ENCODE peak calls at places on chromosomes 4 and X, in four cellular contexts. Z, Y, O and I are unnamed samples.

GRCh38 chr4:9949573-9949972 is 71.7 kb downstream of the SLC2A9 start:
- DNase-seq in Z (no peak), Y (no peak), O (no peak), I (no peak)

GRCh38 chrX:83845397-83845796 is 15.5 kb upstream of the CYLC1 start:
- DNase-seq in Z (peak), Y (peak), O (peak), I (peak)

GRCh38 chr4:14396183-14396582 is 606.1 kb upstream of the CPEB2 start:
- DNase-seq in Z (peak), Y (no peak), O (no peak), I (no peak)

GRCh38 chr4:53500552-53500951 is 90.7 kb downstream of the LNX1 start:
- DNase-seq in Z (no peak), Y (no peak), O (no peak), I (no peak)

GRCh38 chrX:140151316-140151715 is 186.0 kb upstream of the CXorf66 start:
- DNase-seq in Z (peak), Y (no peak), O (no peak), I (no peak)

GRCh38 chrX:39757971-39758370 is 339.8 kb downstream of the BCOR start:
- DNase-seq in Z (no peak), Y (no peak), O (peak), I (no peak)

GRCh38 chrX:7168366-7168765 is 20.4 kb upstream of the PUDP start:
- DNase-seq in Z (no peak), Y (no peak), O (peak), I (no peak)

GRCh38 chr4:98864560-98864959 is 64.4 kb downstream of the EIF4E start:
- DNase-seq in Z (peak), Y (peak), O (no peak), I (no peak)

GRCh38 chr4:3292571-3293409 is at the start of gene RGS12:
- DNase-seq in Z (peak), Y (peak), O (peak), I (peak)

GRCh38 chr4:73064536-73064935 is 5.0 kb downstream of the COX18 start:
- DNase-seq in Z (no peak), Y (no peak), O (peak), I (no peak)

GRCh38 chr4:10001757-10002156 is 19.5 kb downstream of the SLC2A9 start:
- DNase-seq in Z (no peak), Y (no peak), O (no peak), I (no peak)

GRCh38 chr4:87006531-87007344 is 71.9 kb downstream of the AFF1 start:
- DNase-seq in Z (peak), Y (peak), O (peak), I (peak)

GRCh38 chrX:103393487-103393886 is 17.1 kb downstream of the BEX3 start:
- DNase-seq in Z (no peak), Y (no peak), O (no peak), I (no peak)

GRCh38 chr4:85780664-85781063 is 305.7 kb downstream of the ARHGAP24 start:
- DNase-seq in Z (no peak), Y (no peak), O (peak), I (no peak)

GRCh38 chrX:54386314-54386713 is 28.5 kb upstream of the WNK3 start:
- DNase-seq in Z (peak), Y (no peak), O (no peak), I (no peak)

GRCh38 chrX:56763556-56764152 is 34.6 kb downstream of the NBDY start:
- DNase-seq in Z (no peak), Y (no peak), O (peak), I (no peak)

GRCh38 chr4:110197421-110198398 is 705 bp downstream of the ELOVL6 start:
- DNase-seq in Z (peak), Y (no peak), O (peak), I (peak)

GRCh38 chr4:80186666-80187065 is 10.6 kb upstream of the PRDM8 start:
- DNase-seq in Z (no peak), Y (no peak), O (no peak), I (no peak)

GRCh38 chrX:136112781-136113180 is 34.6 kb upstream of the FHL1 start:
- DNase-seq in Z (no peak), Y (no peak), O (no peak), I (peak)

GRCh38 chr4:24279911-24280375 is 304.4 kb downstream of the DHX15 start:
- DNase-seq in Z (no peak), Y (no peak), O (no peak), I (no peak)

GRCh38 chr4:14169460-14169859 is 541.9 kb upstream of the BOD1L1 start:
- DNase-seq in Z (peak), Y (no peak), O (peak), I (peak)

GRCh38 chr4:8307126-8307525 is 37.6 kb downstream of the HTRA3 start:
- DNase-seq in Z (no peak), Y (no peak), O (no peak), I (no peak)

GRCh38 chr4:1676605-1677525 is 7.2 kb downstream of the FAM53A start:
- DNase-seq in Z (no peak), Y (no peak), O (no peak), I (no peak)

GRCh38 chr4:73607375-73608026 is 12.7 kb downstream of the RASSF6 start:
- DNase-seq in Z (peak), Y (no peak), O (no peak), I (no peak)

GRCh38 chr4:94407846-94408245 is 43.9 kb upstream of the PDLIM5 start:
- DNase-seq in Z (no peak), Y (no peak), O (peak), I (peak)

GRCh38 chr4:118776166-118776954 is 59.6 kb downstream of the SEC24D start:
- DNase-seq in Z (peak), Y (no peak), O (peak), I (peak)

GRCh38 chr4:176782794-176783193 is 9.9 kb downstream of the VEGFC start:
- DNase-seq in Z (no peak), Y (no peak), O (no peak), I (no peak)

GRCh38 chr4:8046925-8047541 is 107.4 kb upstream of the AFAP1 start:
- DNase-seq in Z (no peak), Y (no peak), O (no peak), I (no peak)

GRCh38 chr4:11312389-11312788 is 116.3 kb downstream of the HS3ST1 start:
- DNase-seq in Z (peak), Y (no peak), O (peak), I (peak)

GRCh38 chrX:115058276-115058675 is 40.9 kb upstream of the IL13RA2 start:
- DNase-seq in Z (peak), Y (no peak), O (peak), I (peak)

GRCh38 chrX:10450229-10450958 is 170.0 kb downstream of the MID1 start:
- DNase-seq in Z (peak), Y (no peak), O (peak), I (peak)

GRCh38 chr4:38306482-38307071 is 346.4 kb downstream of the PTTG2 start:
- DNase-seq in Z (no peak), Y (no peak), O (no peak), I (no peak)

GRCh38 chrX:150032742-150033141 is 94.5 kb upstream of the EOLA2 start:
- DNase-seq in Z (peak), Y (no peak), O (peak), I (peak)

GRCh38 chrX:45806410-45807121 is 605.9 kb upstream of the DIPK2B start:
- DNase-seq in Z (no peak), Y (no peak), O (peak), I (peak)

GRCh38 chr4:25128671-25129070 is 31.6 kb downstream of the SEPSECS start:
- DNase-seq in Z (no peak), Y (no peak), O (peak), I (peak)

GRCh38 chr4:121784401-121784800 is 16.7 kb upstream of the EXOSC9 start:
- DNase-seq in Z (no peak), Y (no peak), O (peak), I (no peak)

GRCh38 chr4:121783210-121783609 is 17.9 kb upstream of the EXOSC9 start:
- DNase-seq in Z (no peak), Y (no peak), O (no peak), I (no peak)

GRCh38 chr4:121785479-121785878 is 15.6 kb upstream of the EXOSC9 start:
- DNase-seq in Z (peak), Y (no peak), O (peak), I (peak)

GRCh38 chr4:121786221-121786620 is 14.9 kb upstream of the EXOSC9 start:
- DNase-seq in Z (no peak), Y (no peak), O (no peak), I (no peak)

GRCh38 chr4:121784975-121785374 is 16.1 kb upstream of the EXOSC9 start:
- DNase-seq in Z (peak), Y (no peak), O (peak), I (peak)
- H3K9ac ChIP-seq in Z (no peak), Y (no peak), O (peak), I (peak)

DNA sequence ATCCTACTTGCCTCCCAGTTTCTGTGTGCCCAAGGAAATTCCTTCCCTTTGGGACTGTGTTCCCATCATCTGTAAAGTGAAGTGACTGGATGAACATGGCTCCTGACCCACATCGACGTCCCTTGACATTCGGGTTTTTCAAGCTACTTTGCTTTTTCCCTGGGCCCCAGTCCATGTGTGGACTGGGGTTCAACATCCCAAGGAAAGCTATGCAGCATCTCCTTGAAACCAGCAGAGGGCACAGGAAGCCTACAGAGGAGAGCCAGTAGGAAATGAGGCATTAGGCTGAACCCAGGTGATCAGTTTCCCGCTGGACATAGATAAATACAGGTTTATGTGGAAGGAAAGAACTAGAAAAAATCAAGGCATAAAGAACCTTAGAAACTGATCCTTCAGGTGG is 145.1 kb upstream of the ARHGEF9 start:
- DNase-seq in Z (peak), Y (peak), O (no peak), I (no peak)
- TF ChIP-seq CTCF in Z (peak), Y (peak), O (no peak), I (peak)

GRCh38 chr4:6943012-6943869 is 33.6 kb downstream of the TBC1D14 start:
- DNase-seq in Z (no peak), Y (peak), O (no peak), I (no peak)
- H3K9ac ChIP-seq in Z (no peak), Y (peak), O (no peak), I (no peak)

GRCh38 chr4:27692098-27692679 is 831.5 kb downstream of the STIM2 start:
- DNase-seq in Z (peak), Y (peak), O (peak), I (peak)
- TF ChIP-seq CTCF in Z (peak), Y (peak), O (peak), I (peak)

DNA sequence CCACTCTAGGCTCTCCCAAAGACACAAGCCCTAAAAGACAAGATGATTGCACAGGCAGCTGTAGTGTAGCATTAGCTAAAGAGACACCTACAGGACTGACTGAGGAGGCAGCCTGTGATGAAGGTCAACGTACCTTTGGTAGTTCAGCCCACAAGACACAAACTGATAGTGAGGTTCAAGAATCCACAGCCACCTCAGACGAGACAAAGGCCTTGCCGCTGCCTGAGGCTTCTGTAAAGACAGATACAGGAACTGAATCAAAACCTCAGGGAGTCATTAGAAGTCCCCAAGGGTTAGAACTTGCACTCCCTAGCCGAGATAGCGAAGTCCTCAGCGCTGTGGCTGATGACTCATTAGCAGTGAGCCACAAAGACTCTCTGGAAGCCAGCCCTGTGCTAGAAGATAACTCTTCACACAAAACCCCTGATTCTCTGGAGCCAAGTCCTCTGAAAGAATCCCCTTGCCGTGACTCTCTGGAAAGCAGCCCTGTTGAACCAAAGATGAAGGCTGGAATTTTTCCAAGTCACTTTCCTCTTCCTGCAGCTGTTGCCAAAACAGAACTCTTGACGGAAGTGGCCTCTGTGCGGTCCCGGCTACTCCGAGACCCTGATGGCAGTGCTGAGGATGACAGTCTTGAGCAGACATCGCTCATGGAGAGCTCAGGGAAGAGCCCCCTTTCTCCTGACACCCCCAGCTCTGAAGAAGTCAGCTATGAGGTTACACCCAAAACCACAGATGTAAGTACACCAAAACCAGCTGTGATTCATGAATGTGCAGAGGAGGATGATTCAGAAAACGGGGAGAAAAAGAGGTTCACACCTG is 306.3 kb downstream of the ANK2 start:
- DNase-seq in Z (peak), Y (peak), O (peak), I (peak)
- H3K9ac ChIP-seq in Z (peak), Y (no peak), O (peak), I (no peak)

GRCh38 chr4:6233943-6234342 is 33.6 kb upstream of the JAKMIP1 start:
- DNase-seq in Z (no peak), Y (no peak), O (no peak), I (no peak)
- TF ChIP-seq CTCF in Z (no peak), Y (no peak), O (no peak), I (no peak)

DNA sequence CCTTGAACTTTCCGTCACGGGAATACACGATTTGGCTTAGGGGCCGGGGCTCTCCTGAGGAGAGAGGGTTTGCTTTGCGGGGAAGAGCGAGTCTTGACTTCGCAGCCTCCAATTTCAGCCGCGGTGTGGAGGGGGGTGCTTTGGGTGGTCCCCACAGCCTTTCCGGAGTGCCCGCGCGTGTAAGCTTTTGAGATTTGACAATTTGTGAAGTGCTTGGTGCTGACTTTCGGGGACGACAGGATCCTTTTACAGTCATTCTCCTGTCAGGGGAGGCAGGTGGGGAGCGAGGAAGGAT is 361 bp downstream of the SCML1 start:
- DNase-seq in Z (no peak), Y (no peak), O (no peak), I (no peak)
- H3K9ac ChIP-seq in Z (peak), Y (peak), O (peak), I (peak)